ENCODE peak calls at places on chromosomes 5 and 9, in four cellular contexts. One of them, this sample, is unnamed.

GRCh38 chr5:57094753-57095683 is 78.8 kb upstream of the GPBP1 start:
- DNase-seq in MM.1S: no peak
- DNase-seq in hepatocyte: peak; percentile 24
- DNase-seq in neural progenitor cell: peak; percentile 45
- DNase-seq in this sample: peak; percentile 30

GRCh38 chr5:14595877-14596276 is 14.3 kb downstream of the OTULINL start:
- DNase-seq in MM.1S: no peak
- DNase-seq in hepatocyte: no peak
- DNase-seq in neural progenitor cell: no peak
- DNase-seq in this sample: no peak

GRCh38 chr9:91207481-91207888 is 154.2 kb downstream of the AUH start:
- DNase-seq in MM.1S: no peak
- DNase-seq in hepatocyte: no peak
- DNase-seq in neural progenitor cell: no peak
- DNase-seq in this sample: no peak

GRCh38 chr9:77833686-77834429 is 185.7 kb upstream of the GNA14 start:
- DNase-seq in MM.1S: no peak
- DNase-seq in hepatocyte: no peak
- DNase-seq in neural progenitor cell: no peak
- DNase-seq in this sample: no peak

GRCh38 chr5:74124826-74125225 is 498.8 kb downstream of the ARHGEF28 start:
- DNase-seq in MM.1S: no peak
- DNase-seq in hepatocyte: no peak
- DNase-seq in neural progenitor cell: no peak
- DNase-seq in this sample: no peak

GRCh38 chr9:36625006-36625600 is 52.4 kb downstream of the MELK start:
- DNase-seq in MM.1S: no peak
- DNase-seq in hepatocyte: peak; percentile 19
- DNase-seq in neural progenitor cell: no peak
- DNase-seq in this sample: no peak

GRCh38 chr9:36462245-36462644 is 62.2 kb upstream of the RNF38 start:
- DNase-seq in MM.1S: no peak
- DNase-seq in hepatocyte: no peak
- DNase-seq in neural progenitor cell: no peak
- DNase-seq in this sample: no peak

GRCh38 chr5:88555658-88556057 is 287.0 kb upstream of the TMEM161B start:
- DNase-seq in MM.1S: peak; percentile 33
- DNase-seq in hepatocyte: no peak
- DNase-seq in neural progenitor cell: peak; percentile 73
- DNase-seq in this sample: no peak

GRCh38 chr5:94181940-94182339 is 436.5 kb downstream of the KIAA0825 start:
- DNase-seq in MM.1S: no peak
- DNase-seq in hepatocyte: peak; percentile 35
- DNase-seq in neural progenitor cell: peak; percentile 22
- DNase-seq in this sample: no peak

GRCh38 chr5:81534481-81534840 is 140.5 kb upstream of the ACOT12 start:
- DNase-seq in MM.1S: no peak
- DNase-seq in hepatocyte: no peak
- DNase-seq in neural progenitor cell: no peak
- DNase-seq in this sample: no peak

GRCh38 chr5:118447350-118447749 is 541.0 kb downstream of the DTWD2 start:
- DNase-seq in MM.1S: no peak
- DNase-seq in hepatocyte: no peak
- DNase-seq in neural progenitor cell: no peak
- DNase-seq in this sample: no peak

GRCh38 chr9:112331676-112331955 is 1.8 kb downstream of the PTBP3 start:
- DNase-seq in MM.1S: no peak
- DNase-seq in hepatocyte: no peak
- DNase-seq in neural progenitor cell: no peak
- DNase-seq in this sample: no peak

GRCh38 chr9:130214921-130215320 is 42.7 kb downstream of the NCS1 start:
- DNase-seq in MM.1S: no peak
- DNase-seq in hepatocyte: no peak
- DNase-seq in neural progenitor cell: no peak
- DNase-seq in this sample: no peak
- H3K4me1 ChIP-seq in MM.1S: no peaks in the 10 kb centered on the region
- H3K4me1 ChIP-seq in hepatocyte: peaks cover 6% of the 10 kb centered on the region
- H3K4me1 ChIP-seq in neural progenitor cell: peaks cover 15% of the 10 kb centered on the region
- H3K4me1 ChIP-seq in this sample: peaks cover 59% of the 10 kb centered on the region

GRCh38 chr9:113653746-113654604 is 190.4 kb downstream of the RGS3 start:
- DNase-seq in MM.1S: no peak
- DNase-seq in hepatocyte: no peak
- DNase-seq in neural progenitor cell: no peak
- DNase-seq in this sample: no peak
- H3K4me1 ChIP-seq in MM.1S: no peaks in the 10 kb centered on the region
- H3K4me1 ChIP-seq in hepatocyte: peaks cover 8% of the 10 kb centered on the region
- H3K4me1 ChIP-seq in neural progenitor cell: peaks cover 21% of the 10 kb centered on the region
- H3K4me1 ChIP-seq in this sample: peaks cover 37% of the 10 kb centered on the region

DNA sequence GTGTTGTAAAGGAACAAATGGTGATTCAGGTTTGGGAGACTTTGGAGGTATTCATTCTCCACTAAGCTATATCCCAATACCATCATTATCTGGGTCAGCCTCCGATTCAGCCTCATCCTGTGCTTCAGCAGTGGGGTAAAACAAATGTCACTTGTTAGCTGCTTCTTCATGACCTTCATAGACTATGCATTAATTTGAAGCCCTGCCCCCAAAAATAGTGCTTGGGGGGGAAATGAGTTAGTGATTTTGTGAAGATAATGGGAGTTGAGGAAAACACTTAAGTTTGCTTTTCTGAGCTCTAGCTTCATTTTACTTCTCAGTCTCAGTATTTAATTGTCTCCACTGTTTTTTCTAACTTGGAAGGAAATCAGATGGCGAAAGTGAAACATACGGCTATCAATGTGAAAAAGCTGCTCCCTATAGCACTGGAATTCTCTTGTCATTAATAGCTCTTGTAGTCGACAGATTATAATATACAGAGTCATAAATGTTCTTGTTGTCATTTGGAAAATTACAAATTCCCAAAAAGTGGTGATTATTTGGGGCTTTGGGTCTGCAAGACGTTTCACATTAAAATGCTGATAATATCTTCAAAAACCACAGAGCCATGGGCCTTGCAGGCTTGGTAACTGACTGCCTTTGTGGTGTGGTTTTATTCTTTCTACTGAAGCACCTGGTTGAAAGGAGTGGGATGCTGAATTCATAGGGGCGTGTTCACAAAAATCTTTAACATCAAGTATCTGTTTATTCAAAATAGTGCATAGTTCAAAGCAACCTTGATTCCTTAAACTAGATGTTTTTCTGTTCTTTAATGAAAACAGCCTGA is 40.0 kb downstream of the PIK3R1 start:
- DNase-seq in MM.1S: peak; percentile 39
- DNase-seq in hepatocyte: no peak
- DNase-seq in neural progenitor cell: no peak
- DNase-seq in this sample: no peak
- H3K4me1 ChIP-seq in MM.1S: no peaks in the 10 kb centered on the region
- H3K4me1 ChIP-seq in hepatocyte: peaks cover 65% of the 10 kb centered on the region
- H3K4me1 ChIP-seq in neural progenitor cell: peaks cover 26% of the 10 kb centered on the region
- H3K4me1 ChIP-seq in this sample: peaks cover 97% of the 10 kb centered on the region

GRCh38 chr9:93459432-93459847 is 6.1 kb upstream of the FAM120AOS start:
- DNase-seq in MM.1S: no peak
- DNase-seq in hepatocyte: no peak
- DNase-seq in neural progenitor cell: no peak
- DNase-seq in this sample: no peak
- H3K4me1 ChIP-seq in MM.1S: peaks cover 26% of the 10 kb centered on the region
- H3K4me1 ChIP-seq in hepatocyte: peaks cover 32% of the 10 kb centered on the region
- H3K4me1 ChIP-seq in neural progenitor cell: peaks cover 1% of the 10 kb centered on the region
- H3K4me1 ChIP-seq in this sample: peaks cover 45% of the 10 kb centered on the region

DNA sequence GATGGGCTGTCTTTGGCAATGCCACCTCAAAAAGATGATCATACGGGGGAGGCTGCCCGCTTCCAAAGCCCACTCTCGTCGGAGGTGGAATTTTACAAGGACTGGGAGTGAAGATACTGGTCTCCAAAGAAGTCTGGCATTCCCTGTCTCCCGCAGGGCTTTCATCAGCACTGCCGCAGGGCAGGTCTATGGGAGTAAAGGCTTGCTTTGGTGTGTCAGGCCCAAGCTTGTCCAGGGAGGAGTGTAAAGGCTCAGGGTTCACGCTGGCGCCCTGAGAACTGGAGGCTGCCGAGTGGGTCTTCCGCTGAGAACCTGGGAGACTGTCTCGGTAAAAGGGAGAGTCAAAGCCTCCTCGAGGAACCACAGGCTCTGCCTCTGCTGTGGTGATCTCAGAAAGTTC is 27.0 kb downstream of the SPACA9 start:
- DNase-seq in MM.1S: no peak
- DNase-seq in hepatocyte: no peak
- DNase-seq in neural progenitor cell: no peak
- DNase-seq in this sample: no peak
- H3K4me1 ChIP-seq in MM.1S: no peaks in the 10 kb centered on the region
- H3K4me1 ChIP-seq in hepatocyte: no peaks in the 10 kb centered on the region
- H3K4me1 ChIP-seq in neural progenitor cell: no peaks in the 10 kb centered on the region
- H3K4me1 ChIP-seq in this sample: no peaks in the 10 kb centered on the region

DNA sequence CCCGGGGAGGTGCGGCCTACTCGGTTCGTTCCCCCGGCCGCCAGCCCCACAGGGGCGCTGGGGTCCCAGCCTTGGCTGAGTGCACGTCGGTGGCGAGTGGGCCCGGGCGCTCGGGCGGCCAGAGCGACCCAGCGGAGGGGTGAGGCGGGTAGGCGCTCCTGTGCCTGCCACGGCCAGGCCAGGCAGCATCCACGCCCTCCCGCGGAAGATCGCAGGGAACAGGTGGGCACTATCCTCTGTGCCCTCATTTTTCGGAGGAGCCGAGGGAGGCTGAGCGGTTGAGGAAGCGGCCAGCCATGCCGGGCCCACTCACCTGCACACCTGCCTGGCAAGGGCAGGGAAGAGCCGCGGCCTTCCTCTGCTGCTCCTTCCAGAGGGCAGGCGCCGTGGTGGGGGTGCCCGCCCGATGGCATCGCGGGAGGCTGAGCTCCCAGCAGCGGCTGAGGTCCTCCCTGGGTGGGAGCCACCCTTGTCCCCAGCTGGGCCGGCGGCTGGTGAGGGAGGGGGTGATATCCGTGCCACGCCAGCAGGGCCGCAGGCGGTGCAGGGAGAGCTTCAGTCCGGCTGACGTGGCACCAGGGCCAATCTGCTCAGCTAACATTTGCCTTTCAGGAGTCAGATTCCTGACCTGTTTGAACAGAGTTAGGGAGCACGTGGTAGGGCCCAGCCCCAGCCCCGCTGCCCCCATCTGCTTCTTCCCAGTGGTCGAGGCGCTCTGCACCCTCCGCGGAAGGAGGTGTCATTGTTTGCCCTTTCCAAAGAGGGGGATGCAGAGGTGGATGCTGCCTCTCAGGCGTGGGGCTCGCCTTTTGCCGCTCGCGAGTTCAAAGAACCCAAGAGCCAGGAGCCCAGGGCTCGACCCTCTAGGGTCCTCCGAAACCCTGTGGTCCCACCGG is 1.6 kb upstream of the SEC16A start:
- DNase-seq in MM.1S: no peak
- DNase-seq in hepatocyte: peak; percentile 41
- DNase-seq in neural progenitor cell: peak; percentile 21
- DNase-seq in this sample: peak; percentile 76
- H3K4me1 ChIP-seq in MM.1S: peaks cover 17% of the 10 kb centered on the region
- H3K4me1 ChIP-seq in hepatocyte: peaks cover 6% of the 10 kb centered on the region
- H3K4me1 ChIP-seq in neural progenitor cell: peaks cover 8% of the 10 kb centered on the region
- H3K4me1 ChIP-seq in this sample: peaks cover 58% of the 10 kb centered on the region

GRCh38 chr9:79577969-79578723 is 6.4 kb downstream of the TLE4 start:
- DNase-seq in MM.1S: no peak
- DNase-seq in hepatocyte: no peak
- DNase-seq in neural progenitor cell: no peak
- DNase-seq in this sample: no peak
- H3K4me1 ChIP-seq in MM.1S: no peaks in the 10 kb centered on the region
- H3K4me1 ChIP-seq in hepatocyte: peaks cover 18% of the 10 kb centered on the region
- H3K4me1 ChIP-seq in neural progenitor cell: peaks cover 74% of the 10 kb centered on the region
- H3K4me1 ChIP-seq in this sample: peaks cover 39% of the 10 kb centered on the region

GRCh38 chr5:140338336-140338735 is 8.1 kb downstream of the HBEGF start:
- DNase-seq in MM.1S: no peak
- DNase-seq in hepatocyte: no peak
- DNase-seq in neural progenitor cell: no peak
- DNase-seq in this sample: no peak

GRCh38 chr5:140340605-140341004 is 5.8 kb downstream of the HBEGF start:
- DNase-seq in MM.1S: no peak
- DNase-seq in hepatocyte: no peak
- DNase-seq in neural progenitor cell: no peak
- DNase-seq in this sample: no peak

GRCh38 chr5:140337880-140338279 is 8.5 kb downstream of the HBEGF start:
- DNase-seq in MM.1S: no peak
- DNase-seq in hepatocyte: no peak
- DNase-seq in neural progenitor cell: no peak
- DNase-seq in this sample: no peak

GRCh38 chr5:140339636-140340035 is 6.8 kb downstream of the HBEGF start:
- DNase-seq in MM.1S: peak; percentile 33
- DNase-seq in hepatocyte: no peak
- DNase-seq in neural progenitor cell: no peak
- DNase-seq in this sample: no peak

DNA sequence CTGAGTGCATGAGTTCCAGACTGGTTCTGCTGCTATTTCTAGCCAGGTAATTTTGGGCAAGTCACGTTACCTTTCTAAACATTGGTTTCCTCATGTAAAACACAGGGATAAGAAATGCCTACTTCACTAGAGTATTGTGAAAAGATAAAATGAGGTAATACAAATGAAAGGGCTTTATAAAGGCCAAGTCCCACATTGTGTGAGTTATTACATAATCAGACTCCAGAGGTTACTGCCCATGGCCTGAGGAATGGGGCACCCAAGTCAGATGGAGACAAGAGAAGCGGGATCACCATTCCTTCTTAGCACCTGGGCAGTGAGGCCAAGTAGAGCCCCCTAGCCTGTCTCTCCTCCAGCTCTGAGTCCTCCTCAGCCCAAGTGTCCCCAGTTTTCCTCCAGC is 7.5 kb downstream of the HBEGF start:
- DNase-seq in MM.1S: no peak
- DNase-seq in hepatocyte: no peak
- DNase-seq in neural progenitor cell: no peak
- DNase-seq in this sample: no peak
- H3K4me1 ChIP-seq in MM.1S: peaks cover 32% of the 10 kb centered on the region
- H3K4me1 ChIP-seq in hepatocyte: no peaks in the 10 kb centered on the region
- H3K4me1 ChIP-seq in neural progenitor cell: no peaks in the 10 kb centered on the region
- H3K4me1 ChIP-seq in this sample: peaks cover 63% of the 10 kb centered on the region

GRCh38 chr5:141647242-141647641 is 4.0 kb downstream of the FCHSD1 start:
- DNase-seq in MM.1S: no peak
- DNase-seq in hepatocyte: no peak
- DNase-seq in neural progenitor cell: no peak
- DNase-seq in this sample: no peak
- H3K4me1 ChIP-seq in MM.1S: no peaks in the 10 kb centered on the region
- H3K4me1 ChIP-seq in hepatocyte: peaks cover 5% of the 10 kb centered on the region
- H3K4me1 ChIP-seq in neural progenitor cell: no peaks in the 10 kb centered on the region
- H3K4me1 ChIP-seq in this sample: peaks cover 17% of the 10 kb centered on the region

This sample was measured in stomach.